ENCODE peak calls at places on chromosome 1, in nine cellular contexts. One of them, this sample, is unnamed.

GRCh38 chr1:109787211-109787844 is 23.6 kb upstream of the EPS8L3 start:
- DNase-seq in T-cell: no peak
- DNase-seq in stimulated activated naive CD4-positive, alpha-beta T cell: no peak
- DNase-seq in stimulated activated CD4-positive, alpha-beta T cell treated with anti-CD3 and anti-CD28 coated beads, Interleukin-4, amount 100 ng/mL, for 24 hours: no peak
- DNase-seq in fibroblast of gingiva: no peak
- DNase-seq in NCI-H69: no peak
- DNase-seq in fibroblast of villous mesenchyme: peak; percentile 50
- DNase-seq in iris pigment epithelial cell: peak; percentile 51
- DNase-seq in AG04450: no peak
- DNase-seq in this sample: no peak

GRCh38 chr1:228871314-228872061 is 136.2 kb downstream of the RHOU start:
- DNase-seq in T-cell: no peak
- DNase-seq in stimulated activated naive CD4-positive, alpha-beta T cell: no peak
- DNase-seq in stimulated activated CD4-positive, alpha-beta T cell treated with anti-CD3 and anti-CD28 coated beads, Interleukin-4, amount 100 ng/mL, for 24 hours: no peak
- DNase-seq in fibroblast of gingiva: no peak
- DNase-seq in NCI-H69: no peak
- DNase-seq in fibroblast of villous mesenchyme: peak; percentile 87
- DNase-seq in iris pigment epithelial cell: no peak
- DNase-seq in AG04450: no peak
- DNase-seq in this sample: no peak

GRCh38 chr1:215076312-215076711 is 6.2 kb upstream of the KCNK2 start:
- DNase-seq in T-cell: no peak
- DNase-seq in stimulated activated naive CD4-positive, alpha-beta T cell: no peak
- DNase-seq in stimulated activated CD4-positive, alpha-beta T cell treated with anti-CD3 and anti-CD28 coated beads, Interleukin-4, amount 100 ng/mL, for 24 hours: no peak
- DNase-seq in fibroblast of gingiva: peak; percentile 45
- DNase-seq in NCI-H69: peak; percentile 28
- DNase-seq in fibroblast of villous mesenchyme: peak; percentile 53
- DNase-seq in iris pigment epithelial cell: peak; percentile 83
- DNase-seq in AG04450: no peak
- DNase-seq in this sample: no peak

GRCh38 chr1:209456878-209457277 is 126.6 kb upstream of the CAMK1G start:
- DNase-seq in T-cell: no peak
- DNase-seq in stimulated activated naive CD4-positive, alpha-beta T cell: no peak
- DNase-seq in stimulated activated CD4-positive, alpha-beta T cell treated with anti-CD3 and anti-CD28 coated beads, Interleukin-4, amount 100 ng/mL, for 24 hours: no peak
- DNase-seq in fibroblast of gingiva: no peak
- DNase-seq in NCI-H69: peak; percentile 77
- DNase-seq in fibroblast of villous mesenchyme: no peak
- DNase-seq in iris pigment epithelial cell: no peak
- DNase-seq in AG04450: no peak
- DNase-seq in this sample: no peak

GRCh38 chr1:163178628-163179027 is 24.1 kb downstream of the RGS5 start:
- DNase-seq in T-cell: no peak
- DNase-seq in stimulated activated naive CD4-positive, alpha-beta T cell: no peak
- DNase-seq in stimulated activated CD4-positive, alpha-beta T cell treated with anti-CD3 and anti-CD28 coated beads, Interleukin-4, amount 100 ng/mL, for 24 hours: no peak
- DNase-seq in fibroblast of gingiva: peak; percentile 83
- DNase-seq in NCI-H69: no peak
- DNase-seq in fibroblast of villous mesenchyme: peak; percentile 77
- DNase-seq in iris pigment epithelial cell: no peak
- DNase-seq in AG04450: no peak
- DNase-seq in this sample: no peak

GRCh38 chr1:53375440-53375839 is 47.6 kb upstream of the LRP8 start:
- DNase-seq in T-cell: no peak
- DNase-seq in stimulated activated naive CD4-positive, alpha-beta T cell: no peak
- DNase-seq in stimulated activated CD4-positive, alpha-beta T cell treated with anti-CD3 and anti-CD28 coated beads, Interleukin-4, amount 100 ng/mL, for 24 hours: no peak
- DNase-seq in fibroblast of gingiva: no peak
- DNase-seq in NCI-H69: no peak
- DNase-seq in fibroblast of villous mesenchyme: no peak
- DNase-seq in iris pigment epithelial cell: no peak
- DNase-seq in AG04450: no peak
- DNase-seq in this sample: no peak

GRCh38 chr1:11188858-11189451 is at the start of gene ANGPTL7:
- DNase-seq in T-cell: no peak
- DNase-seq in stimulated activated naive CD4-positive, alpha-beta T cell: no peak
- DNase-seq in stimulated activated CD4-positive, alpha-beta T cell treated with anti-CD3 and anti-CD28 coated beads, Interleukin-4, amount 100 ng/mL, for 24 hours: no peak
- DNase-seq in fibroblast of gingiva: no peak
- DNase-seq in NCI-H69: no peak
- DNase-seq in fibroblast of villous mesenchyme: no peak
- DNase-seq in iris pigment epithelial cell: no peak
- DNase-seq in AG04450: no peak
- DNase-seq in this sample: no peak

GRCh38 chr1:12052997-12053686 is 10.0 kb upstream of the TNFRSF8 start:
- DNase-seq in T-cell: no peak
- DNase-seq in stimulated activated naive CD4-positive, alpha-beta T cell: no peak
- DNase-seq in stimulated activated CD4-positive, alpha-beta T cell treated with anti-CD3 and anti-CD28 coated beads, Interleukin-4, amount 100 ng/mL, for 24 hours: no peak
- DNase-seq in fibroblast of gingiva: no peak
- DNase-seq in NCI-H69: peak; percentile 6
- DNase-seq in fibroblast of villous mesenchyme: no peak
- DNase-seq in iris pigment epithelial cell: no peak
- DNase-seq in AG04450: no peak
- DNase-seq in this sample: no peak

GRCh38 chr1:228956864-228957263 is 221.6 kb downstream of the RHOU start:
- DNase-seq in T-cell: no peak
- DNase-seq in stimulated activated naive CD4-positive, alpha-beta T cell: no peak
- DNase-seq in stimulated activated CD4-positive, alpha-beta T cell treated with anti-CD3 and anti-CD28 coated beads, Interleukin-4, amount 100 ng/mL, for 24 hours: no peak
- DNase-seq in fibroblast of gingiva: no peak
- DNase-seq in NCI-H69: no peak
- DNase-seq in fibroblast of villous mesenchyme: no peak
- DNase-seq in iris pigment epithelial cell: no peak
- DNase-seq in AG04450: no peak
- DNase-seq in this sample: no peak

GRCh38 chr1:29960906-29961675 is 724.8 kb downstream of the PTPRU start:
- DNase-seq in T-cell: no peak
- DNase-seq in stimulated activated naive CD4-positive, alpha-beta T cell: no peak
- DNase-seq in stimulated activated CD4-positive, alpha-beta T cell treated with anti-CD3 and anti-CD28 coated beads, Interleukin-4, amount 100 ng/mL, for 24 hours: no peak
- DNase-seq in fibroblast of gingiva: no peak
- DNase-seq in NCI-H69: no peak
- DNase-seq in fibroblast of villous mesenchyme: no peak
- DNase-seq in iris pigment epithelial cell: no peak
- DNase-seq in AG04450: no peak
- DNase-seq in this sample: no peak

GRCh38 chr1:231058416-231059109 is 18.5 kb upstream of the FAM89A start:
- DNase-seq in T-cell: no peak
- DNase-seq in stimulated activated naive CD4-positive, alpha-beta T cell: no peak
- DNase-seq in stimulated activated CD4-positive, alpha-beta T cell treated with anti-CD3 and anti-CD28 coated beads, Interleukin-4, amount 100 ng/mL, for 24 hours: no peak
- DNase-seq in fibroblast of gingiva: no peak
- DNase-seq in NCI-H69: no peak
- DNase-seq in fibroblast of villous mesenchyme: no peak
- DNase-seq in iris pigment epithelial cell: no peak
- DNase-seq in AG04450: no peak
- DNase-seq in this sample: no peak

GRCh38 chr1:84698151-84698651 is 7.9 kb upstream of the SSX2IP start:
- DNase-seq in T-cell: no peak
- DNase-seq in stimulated activated naive CD4-positive, alpha-beta T cell: no peak
- DNase-seq in stimulated activated CD4-positive, alpha-beta T cell treated with anti-CD3 and anti-CD28 coated beads, Interleukin-4, amount 100 ng/mL, for 24 hours: no peak
- DNase-seq in fibroblast of gingiva: peak; percentile 89
- DNase-seq in NCI-H69: peak; percentile 7
- DNase-seq in fibroblast of villous mesenchyme: peak; percentile 90
- DNase-seq in iris pigment epithelial cell: peak; percentile 92
- DNase-seq in AG04450: peak; percentile 75
- DNase-seq in this sample: no peak

GRCh38 chr1:228006034-228006792 is 585 bp upstream of the WNT3A start:
- DNase-seq in T-cell: no peak
- DNase-seq in stimulated activated naive CD4-positive, alpha-beta T cell: no peak
- DNase-seq in stimulated activated CD4-positive, alpha-beta T cell treated with anti-CD3 and anti-CD28 coated beads, Interleukin-4, amount 100 ng/mL, for 24 hours: no peak
- DNase-seq in fibroblast of gingiva: no peak
- DNase-seq in NCI-H69: peak; percentile 30
- DNase-seq in fibroblast of villous mesenchyme: no peak
- DNase-seq in iris pigment epithelial cell: no peak
- DNase-seq in AG04450: no peak
- DNase-seq in this sample: no peak

GRCh38 chr1:28580706-28581530 is 11.1 kb upstream of the RAB42 start:
- DNase-seq in T-cell: peak; percentile 56
- DNase-seq in stimulated activated naive CD4-positive, alpha-beta T cell: peak; percentile 55
- DNase-seq in stimulated activated CD4-positive, alpha-beta T cell treated with anti-CD3 and anti-CD28 coated beads, Interleukin-4, amount 100 ng/mL, for 24 hours: peak; percentile 62
- DNase-seq in fibroblast of gingiva: peak; percentile 38
- DNase-seq in NCI-H69: peak; percentile 61
- DNase-seq in fibroblast of villous mesenchyme: peak; percentile 34
- DNase-seq in iris pigment epithelial cell: peak; percentile 36
- DNase-seq in AG04450: no peak
- DNase-seq in this sample: peak; percentile 34

GRCh38 chr1:51686450-51686849 is 69.6 kb downstream of the OSBPL9 start:
- DNase-seq in T-cell: no peak
- DNase-seq in stimulated activated naive CD4-positive, alpha-beta T cell: no peak
- DNase-seq in stimulated activated CD4-positive, alpha-beta T cell treated with anti-CD3 and anti-CD28 coated beads, Interleukin-4, amount 100 ng/mL, for 24 hours: no peak
- DNase-seq in fibroblast of gingiva: no peak
- DNase-seq in NCI-H69: no peak
- DNase-seq in fibroblast of villous mesenchyme: no peak
- DNase-seq in iris pigment epithelial cell: peak; percentile 9
- DNase-seq in AG04450: no peak
- DNase-seq in this sample: no peak

GRCh38 chr1:172647110-172647564 is 11.8 kb upstream of the FASLG start:
- DNase-seq in T-cell: no peak
- DNase-seq in stimulated activated naive CD4-positive, alpha-beta T cell: no peak
- DNase-seq in stimulated activated CD4-positive, alpha-beta T cell treated with anti-CD3 and anti-CD28 coated beads, Interleukin-4, amount 100 ng/mL, for 24 hours: peak; percentile 46
- DNase-seq in fibroblast of gingiva: no peak
- DNase-seq in NCI-H69: no peak
- DNase-seq in fibroblast of villous mesenchyme: no peak
- DNase-seq in iris pigment epithelial cell: no peak
- DNase-seq in AG04450: no peak
- DNase-seq in this sample: no peak

GRCh38 chr1:237873487-237873927 is 17.2 kb downstream of the ZP4 start:
- DNase-seq in T-cell: no peak
- DNase-seq in stimulated activated naive CD4-positive, alpha-beta T cell: no peak
- DNase-seq in stimulated activated CD4-positive, alpha-beta T cell treated with anti-CD3 and anti-CD28 coated beads, Interleukin-4, amount 100 ng/mL, for 24 hours: no peak
- DNase-seq in fibroblast of gingiva: no peak
- DNase-seq in NCI-H69: peak; percentile 54
- DNase-seq in fibroblast of villous mesenchyme: peak; percentile 31
- DNase-seq in iris pigment epithelial cell: peak; percentile 83
- DNase-seq in AG04450: no peak
- DNase-seq in this sample: no peak

GRCh38 chr1:17923684-17924083 is 168.6 kb downstream of the ACTL8 start:
- DNase-seq in T-cell: no peak
- DNase-seq in stimulated activated naive CD4-positive, alpha-beta T cell: no peak
- DNase-seq in stimulated activated CD4-positive, alpha-beta T cell treated with anti-CD3 and anti-CD28 coated beads, Interleukin-4, amount 100 ng/mL, for 24 hours: no peak
- DNase-seq in fibroblast of gingiva: no peak
- DNase-seq in NCI-H69: peak; percentile 4
- DNase-seq in fibroblast of villous mesenchyme: no peak
- DNase-seq in iris pigment epithelial cell: no peak
- DNase-seq in AG04450: no peak
- DNase-seq in this sample: no peak

GRCh38 chr1:232438476-232438875 is 191.5 kb downstream of the SIPA1L2 start:
- DNase-seq in T-cell: no peak
- DNase-seq in stimulated activated naive CD4-positive, alpha-beta T cell: no peak
- DNase-seq in stimulated activated CD4-positive, alpha-beta T cell treated with anti-CD3 and anti-CD28 coated beads, Interleukin-4, amount 100 ng/mL, for 24 hours: no peak
- DNase-seq in fibroblast of gingiva: no peak
- DNase-seq in NCI-H69: peak; percentile 84
- DNase-seq in fibroblast of villous mesenchyme: no peak
- DNase-seq in iris pigment epithelial cell: no peak
- DNase-seq in AG04450: no peak
- DNase-seq in this sample: no peak

GRCh38 chr1:109632671-109633346 is 13.2 kb downstream of the AMPD2 start:
- DNase-seq in T-cell: no peak
- DNase-seq in stimulated activated naive CD4-positive, alpha-beta T cell: no peak
- DNase-seq in stimulated activated CD4-positive, alpha-beta T cell treated with anti-CD3 and anti-CD28 coated beads, Interleukin-4, amount 100 ng/mL, for 24 hours: no peak
- DNase-seq in fibroblast of gingiva: no peak
- DNase-seq in NCI-H69: peak; percentile 92
- DNase-seq in fibroblast of villous mesenchyme: no peak
- DNase-seq in iris pigment epithelial cell: no peak
- DNase-seq in AG04450: no peak
- DNase-seq in this sample: no peak

GRCh38 chr1:82586473-82586872 is 785.7 kb downstream of the ADGRL2 start:
- DNase-seq in T-cell: no peak
- DNase-seq in stimulated activated naive CD4-positive, alpha-beta T cell: no peak
- DNase-seq in stimulated activated CD4-positive, alpha-beta T cell treated with anti-CD3 and anti-CD28 coated beads, Interleukin-4, amount 100 ng/mL, for 24 hours: no peak
- DNase-seq in fibroblast of gingiva: peak; percentile 23
- DNase-seq in NCI-H69: no peak
- DNase-seq in fibroblast of villous mesenchyme: no peak
- DNase-seq in iris pigment epithelial cell: no peak
- DNase-seq in AG04450: no peak
- DNase-seq in this sample: no peak

GRCh38 chr1:93753766-93754763 is 72.4 kb upstream of the BCAR3 start:
- DNase-seq in T-cell: no peak
- DNase-seq in stimulated activated naive CD4-positive, alpha-beta T cell: no peak
- DNase-seq in stimulated activated CD4-positive, alpha-beta T cell treated with anti-CD3 and anti-CD28 coated beads, Interleukin-4, amount 100 ng/mL, for 24 hours: no peak
- DNase-seq in fibroblast of gingiva: peak; percentile 85
- DNase-seq in NCI-H69: no peak
- DNase-seq in fibroblast of villous mesenchyme: peak; percentile 94
- DNase-seq in iris pigment epithelial cell: peak; percentile 98
- DNase-seq in AG04450: peak; percentile 85
- DNase-seq in this sample: no peak

GRCh38 chr1:223007250-223007649 is 135.8 kb downstream of the TLR5 start:
- DNase-seq in T-cell: no peak
- DNase-seq in stimulated activated naive CD4-positive, alpha-beta T cell: no peak
- DNase-seq in stimulated activated CD4-positive, alpha-beta T cell treated with anti-CD3 and anti-CD28 coated beads, Interleukin-4, amount 100 ng/mL, for 24 hours: no peak
- DNase-seq in fibroblast of gingiva: peak; percentile 28
- DNase-seq in NCI-H69: no peak
- DNase-seq in fibroblast of villous mesenchyme: peak; percentile 33
- DNase-seq in iris pigment epithelial cell: peak; percentile 36
- DNase-seq in AG04450: no peak
- DNase-seq in this sample: no peak

This sample was measured in central memory CD8-positive, alpha-beta T cell.